ENCODE peak calls at places on chromosomes 13 and 19, in five cellular contexts. T, E, Y, V and Z are unnamed samples. For H3K9me3, the result is how much of the 10 kb centered on the place peaks cover.

GRCh38 chr13:95710313-95710712 is 33.4 kb downstream of the DNAJC3 start:
- DNase-seq in T (no peak), E (peak), Y (peak), V (no peak), Z (no peak)

GRCh38 chr19:4596033-4596904 is 36.8 kb upstream of the SEMA6B start:
- DNase-seq in T (no peak), E (no peak), Y (no peak), V (peak), Z (no peak)

GRCh38 chr19:41218615-41219507 is at the start of gene AXL:
- DNase-seq in T (no peak), E (peak), Y (peak), V (peak), Z (no peak)

GRCh38 chr19:2351591-2351990 is 8.5 kb upstream of the TMPRSS9 start:
- DNase-seq in T (no peak), E (no peak), Y (no peak), V (no peak), Z (no peak)

GRCh38 chr13:109146912-109147624 is 517.7 kb downstream of the MYO16 start:
- DNase-seq in T (no peak), E (peak), Y (peak), V (no peak), Z (no peak)

GRCh38 chr13:36530861-36531590 is 98.7 kb downstream of the CCNA1 start:
- DNase-seq in T (no peak), E (no peak), Y (peak), V (no peak), Z (no peak)

GRCh38 chr19:41887711-41888382 is 4.9 kb downstream of the ARHGEF1 start:
- DNase-seq in T (peak), E (peak), Y (no peak), V (no peak), Z (peak)

GRCh38 chr19:45577111-45577905 is 7.3 kb downstream of the OPA3 start:
- DNase-seq in T (no peak), E (peak), Y (no peak), V (no peak), Z (no peak)

GRCh38 chr19:44677019-44677809 is 5.9 kb downstream of the CEACAM19 start:
- DNase-seq in T (no peak), E (peak), Y (peak), V (peak), Z (no peak)

GRCh38 chr19:389935-390289 is 19.0 kb downstream of the C2CD4C start:
- DNase-seq in T (no peak), E (no peak), Y (no peak), V (no peak), Z (no peak)

GRCh38 chr19:19510432-19510831 is 4.9 kb downstream of the TSSK6 start:
- DNase-seq in T (no peak), E (peak), Y (no peak), V (no peak), Z (no peak)

GRCh38 chr13:80562423-80562822 is 221.5 kb upstream of the SPRY2 start:
- DNase-seq in T (no peak), E (no peak), Y (no peak), V (no peak), Z (no peak)

GRCh38 chr13:84137292-84137691 is 255.0 kb upstream of the SLITRK1 start:
- DNase-seq in T (peak), E (no peak), Y (no peak), V (no peak), Z (peak)

GRCh38 chr13:40536443-40537113 is 129.9 kb downstream of the FOXO1 start:
- DNase-seq in T (no peak), E (no peak), Y (peak), V (no peak), Z (no peak)

GRCh38 chr13:111337206-111337605 is 16.8 kb downstream of the TEX29 start:
- DNase-seq in T (no peak), E (peak), Y (no peak), V (no peak), Z (no peak)

GRCh38 chr19:38264486-38265212 is at the start of gene SPINT2:
- DNase-seq in T (no peak), E (peak), Y (no peak), V (peak), Z (peak)

GRCh38 chr13:43529796-43530195 is 257.0 kb downstream of the ENOX1 start:
- DNase-seq in T (no peak), E (no peak), Y (no peak), V (no peak), Z (no peak)

GRCh38 chr13:26653310-26653709 is 95.8 kb downstream of the WASF3 start:
- DNase-seq in T (no peak), E (peak), Y (no peak), V (no peak), Z (no peak)

GRCh38 chr19:39845621-39846175 is 481 bp downstream of the FBL start:
- DNase-seq in T (no peak), E (peak), Y (no peak), V (peak), Z (no peak)

GRCh38 chr13:68697551-68697950 is 1410.1 kb upstream of the ATXN8OS start:
- DNase-seq in T (no peak), E (no peak), Y (no peak), V (no peak), Z (no peak)

GRCh38 chr19:29850482-29850881 is 38.7 kb downstream of the CCNE1 start:
- DNase-seq in T (no peak), E (no peak), Y (no peak), V (no peak), Z (no peak)

GRCh38 chr13:113991191-113991669 is 17.4 kb upstream of the C13orf46 start:
- DNase-seq in T (no peak), E (no peak), Y (no peak), V (no peak), Z (no peak)

GRCh38 chr13:49810825-49811526 is 18.5 kb upstream of the KPNA3 start:
- DNase-seq in T (no peak), E (peak), Y (no peak), V (no peak), Z (no peak)

GRCh38 chr19:41323430-41324125 is 13.6 kb downstream of the CCDC97 start:
- DNase-seq in T (no peak), E (peak), Y (peak), V (no peak), Z (no peak)

GRCh38 chr19:44753932-44754742 is 5.6 kb downstream of the BCL3 start:
- DNase-seq in T (peak), E (peak), Y (peak), V (peak), Z (peak)

GRCh38 chr13:94366677-94367076 is 112.8 kb downstream of the DCT start:
- DNase-seq in T (no peak), E (no peak), Y (no peak), V (no peak), Z (no peak)

DNA sequence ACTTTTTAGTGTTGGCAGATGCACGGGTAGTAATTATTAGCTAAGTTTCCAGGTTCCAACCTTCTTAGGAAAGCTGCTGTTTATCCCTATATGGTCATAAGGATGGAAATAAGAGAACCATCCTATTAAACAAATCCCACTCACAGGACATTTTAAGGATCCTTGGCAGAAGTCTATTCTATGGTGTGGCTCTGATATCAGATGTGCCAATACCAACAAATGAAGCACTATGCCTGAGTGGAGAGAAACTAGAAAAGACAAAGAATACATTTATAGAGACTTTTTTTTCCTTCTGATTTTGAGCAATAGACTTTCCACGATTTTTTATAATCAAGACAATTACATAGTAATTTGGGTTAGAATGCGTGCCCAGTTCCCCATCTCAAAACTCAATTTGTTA is 12.6 kb downstream of the PCDH17 start:
- DNase-seq in T (no peak), E (no peak), Y (no peak), V (no peak), Z (no peak)
- H3K9me3 ChIP-seq in T (under half), E (under half), Y (under half), V (under half), Z (under half)

GRCh38 chr19:50564229-50565105 is 3.8 kb downstream of the LRRC4B start:
- DNase-seq in T (no peak), E (no peak), Y (no peak), V (no peak), Z (no peak)
- H3K9me3 ChIP-seq in T (under half), E (under half), Y (under half), V (under half), Z (under half)

GRCh38 chr19:58084596-58085347 is 13.3 kb downstream of the ZSCAN18 start:
- DNase-seq in T (no peak), E (no peak), Y (no peak), V (no peak), Z (no peak)
- H3K9me3 ChIP-seq in T (under half), E (under half), Y (under half), V (under half), Z (under half)

GRCh38 chr19:53007200-53008054 is 6.3 kb upstream of the ERVV-1 start:
- DNase-seq in T (no peak), E (no peak), Y (no peak), V (no peak), Z (no peak)
- H3K9me3 ChIP-seq in T (under half), E (under half), Y (under half), V (under half), Z (under half)

DNA sequence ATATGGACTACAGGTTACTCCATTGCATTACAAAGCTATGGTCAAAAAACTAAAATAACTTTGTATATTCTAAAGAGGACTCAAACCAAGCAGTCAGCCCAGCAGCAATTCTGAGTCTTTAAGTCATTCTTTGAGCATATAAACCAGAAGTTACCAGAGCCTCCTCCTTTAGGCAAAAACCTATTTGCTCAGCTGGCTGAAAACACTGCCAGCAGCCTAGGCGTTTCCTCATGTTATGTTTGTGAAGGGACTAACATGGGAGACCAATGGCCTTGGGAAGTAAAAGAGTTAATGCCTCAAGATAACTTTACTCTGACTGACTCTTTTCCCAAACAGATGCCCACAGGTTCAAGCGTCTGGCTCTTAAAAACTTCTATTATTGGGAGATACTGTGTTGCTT is 45.3 kb downstream of the ZNF626 start:
- DNase-seq in T (no peak), E (no peak), Y (no peak), V (no peak), Z (no peak)
- H3K9me3 ChIP-seq in T (under half), E (under half), Y (under half), V (under half), Z (under half)

DNA sequence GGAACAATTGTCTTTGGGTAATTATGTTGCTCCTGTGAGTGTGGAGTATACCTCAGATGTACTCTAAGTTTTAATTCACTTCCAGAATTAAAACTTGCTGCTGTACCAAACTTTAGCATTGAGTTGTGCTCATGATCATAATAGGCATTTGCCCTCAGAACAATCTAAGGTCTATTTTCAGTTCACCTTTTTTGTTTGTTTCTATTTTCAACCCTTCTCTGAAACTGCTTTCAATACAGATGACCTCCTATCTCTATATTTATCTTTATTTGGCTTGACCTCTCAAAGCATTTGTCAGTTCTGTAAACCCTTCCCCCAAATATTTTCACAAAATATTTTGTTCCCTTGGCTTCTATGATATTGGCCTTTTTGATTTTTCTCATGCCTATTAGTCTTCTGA is 873.0 kb downstream of the OLFM4 start:
- DNase-seq in T (no peak), E (no peak), Y (no peak), V (no peak), Z (no peak)
- H3K9me3 ChIP-seq in T (under half), E (under half), Y (under half), V (under half), Z (under half)

GRCh38 chr19:21878646-21879045 is 42.7 kb upstream of the ZNF43 start:
- DNase-seq in T (no peak), E (no peak), Y (no peak), V (no peak), Z (no peak)
- H3K9me3 ChIP-seq in T (under half), E (under half), Y (under half), V (under half), Z (under half)

GRCh38 chr19:27716922-27717321 is 1496.0 kb downstream of the UQCRFS1 start:
- DNase-seq in T (no peak), E (no peak), Y (no peak), V (no peak), Z (no peak)

GRCh38 chr19:27717825-27718224 is 1495.1 kb downstream of the UQCRFS1 start:
- DNase-seq in T (no peak), E (no peak), Y (no peak), V (no peak), Z (no peak)

GRCh38 chr19:27718262-27718661 is 1494.7 kb downstream of the UQCRFS1 start:
- DNase-seq in T (no peak), E (no peak), Y (no peak), V (no peak), Z (no peak)

GRCh38 chr19:27719034-27719433 is 1493.9 kb downstream of the UQCRFS1 start:
- DNase-seq in T (no peak), E (no peak), Y (no peak), V (no peak), Z (no peak)

GRCh38 chr19:27714857-27715256 is 1498.1 kb downstream of the UQCRFS1 start:
- DNase-seq in T (no peak), E (no peak), Y (no peak), V (no peak), Z (no peak)
- H3K9me3 ChIP-seq in T (under half), E (under half), Y (under half), V (under half), Z (under half)

GRCh38 chr19:56146904-56147303 is 5.8 kb downstream of the ZNF444 start:
- DNase-seq in T (no peak), E (no peak), Y (no peak), V (no peak), Z (no peak)

GRCh38 chr19:56144816-56145215 is 3.7 kb downstream of the ZNF444 start:
- DNase-seq in T (no peak), E (no peak), Y (no peak), V (no peak), Z (no peak)

GRCh38 chr19:56144396-56144795 is 3.3 kb downstream of the ZNF444 start:
- DNase-seq in T (no peak), E (no peak), Y (no peak), V (no peak), Z (no peak)

GRCh38 chr19:56147307-56147706 is 6.2 kb downstream of the ZNF444 start:
- DNase-seq in T (no peak), E (no peak), Y (no peak), V (no peak), Z (no peak)

GRCh38 chr19:56145698-56146097 is 4.6 kb downstream of the ZNF444 start:
- DNase-seq in T (no peak), E (no peak), Y (no peak), V (no peak), Z (no peak)
- H3K9me3 ChIP-seq in T (under half), E (under half), Y (under half), V (under half), Z (under half)

DNA sequence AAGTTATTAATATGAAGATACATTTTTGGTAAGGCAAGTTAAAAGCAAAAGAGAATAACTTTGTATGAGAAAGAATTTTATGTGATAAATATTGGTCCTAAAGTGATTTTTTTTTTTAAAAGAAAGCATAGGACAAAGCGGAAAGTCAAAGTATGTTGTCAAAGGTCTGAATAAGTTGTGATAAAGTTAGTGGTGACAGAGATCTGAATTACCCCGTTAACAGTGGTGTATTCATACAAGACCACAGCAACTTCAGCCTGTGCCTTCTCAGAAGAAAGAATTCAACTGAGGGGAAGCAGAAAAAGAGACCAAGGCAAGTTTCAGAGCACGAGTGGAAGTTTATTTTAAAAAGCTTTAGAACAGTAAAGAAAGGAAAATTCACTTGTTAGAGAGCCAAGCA is 19.0 kb upstream of the ZNF566 start:
- DNase-seq in T (no peak), E (no peak), Y (no peak), V (no peak), Z (no peak)
- H3K9me3 ChIP-seq in T (under half), E (under half), Y (under half), V (under half), Z (under half)